ENCODE peak calls at places on chromosomes 3 and 15, in four cellular contexts. Y is HepG2, U is GM12878, P is K562. G is an unnamed sample. For H3K9me3, the result is how much of the 10 kb centered on the place peaks cover.

GRCh38 chr15:22780267-22780666 is 6.2 kb upstream of the NIPA1 start:
- DNase-seq in Y (no peak), U (no peak), P (no peak), G (no peak)

GRCh38 chr3:183984749-183985729 is 32.6 kb downstream of the ABCC5 start:
- DNase-seq in Y (peak), U (no peak), P (no peak), G (no peak)

GRCh38 chr3:177263615-177264365 is 66.5 kb upstream of the TBL1XR1 start:
- DNase-seq in Y (no peak), U (no peak), P (peak), G (no peak)

GRCh38 chr3:29240248-29240647 is 40.6 kb upstream of the RBMS3 start:
- DNase-seq in Y (no peak), U (no peak), P (no peak), G (no peak)

GRCh38 chr3:12175137-12175593 is 16.5 kb upstream of the TIMP4 start:
- DNase-seq in Y (no peak), U (no peak), P (no peak), G (no peak)

GRCh38 chr3:52253314-52254260 is 8.0 kb downstream of the PPM1M start:
- DNase-seq in Y (no peak), U (peak), P (no peak), G (no peak)

GRCh38 chr3:65048151-65048550 is 360.4 kb upstream of the ADAMTS9 start:
- DNase-seq in Y (no peak), U (no peak), P (no peak), G (no peak)

GRCh38 chr3:65831733-65832425 is 206.8 kb downstream of the MAGI1 start:
- DNase-seq in Y (peak), U (no peak), P (no peak), G (no peak)

GRCh38 chr15:85795669-85796305 is 1.1 kb upstream of the KLHL25 start:
- DNase-seq in Y (no peak), U (no peak), P (no peak), G (no peak)

GRCh38 chr3:8911781-8912180 is 51.5 kb downstream of the RAD18 start:
- DNase-seq in Y (no peak), U (no peak), P (no peak), G (no peak)

GRCh38 chr15:81380203-81380602 is 6.2 kb upstream of the TMC3 start:
- DNase-seq in Y (no peak), U (no peak), P (no peak), G (no peak)

GRCh38 chr3:151382671-151383070 is 1.9 kb downstream of the P2RY12 start:
- DNase-seq in Y (no peak), U (no peak), P (no peak), G (no peak)

GRCh38 chr3:93931597-93932229 is 42.0 kb downstream of the PROS1 start:
- DNase-seq in Y (no peak), U (no peak), P (no peak), G (no peak)

GRCh38 chr3:155605571-155605970 is 139.3 kb downstream of the PLCH1 start:
- DNase-seq in Y (peak), U (no peak), P (no peak), G (no peak)

GRCh38 chr3:16033889-16034687 is 140.4 kb upstream of the GALNT15 start:
- DNase-seq in Y (no peak), U (no peak), P (no peak), G (no peak)

GRCh38 chr3:33525232-33525631 is 85.0 kb upstream of the UBP1 start:
- DNase-seq in Y (no peak), U (no peak), P (no peak), G (no peak)

GRCh38 chr3:39191773-39192172 is 622 bp downstream of the XIRP1 start:
- DNase-seq in Y (no peak), U (no peak), P (no peak), G (no peak)

GRCh38 chr15:63232943-63233342 is 43.5 kb downstream of the RAB8B start:
- DNase-seq in Y (no peak), U (no peak), P (no peak), G (no peak)

GRCh38 chr15:33021806-33022389 is 172.6 kb downstream of the FMN1 start:
- DNase-seq in Y (peak), U (no peak), P (peak), G (peak)

GRCh38 chr3:62870321-62870720 is 4.9 kb downstream of the CADPS start:
- DNase-seq in Y (no peak), U (no peak), P (no peak), G (no peak)

DNA sequence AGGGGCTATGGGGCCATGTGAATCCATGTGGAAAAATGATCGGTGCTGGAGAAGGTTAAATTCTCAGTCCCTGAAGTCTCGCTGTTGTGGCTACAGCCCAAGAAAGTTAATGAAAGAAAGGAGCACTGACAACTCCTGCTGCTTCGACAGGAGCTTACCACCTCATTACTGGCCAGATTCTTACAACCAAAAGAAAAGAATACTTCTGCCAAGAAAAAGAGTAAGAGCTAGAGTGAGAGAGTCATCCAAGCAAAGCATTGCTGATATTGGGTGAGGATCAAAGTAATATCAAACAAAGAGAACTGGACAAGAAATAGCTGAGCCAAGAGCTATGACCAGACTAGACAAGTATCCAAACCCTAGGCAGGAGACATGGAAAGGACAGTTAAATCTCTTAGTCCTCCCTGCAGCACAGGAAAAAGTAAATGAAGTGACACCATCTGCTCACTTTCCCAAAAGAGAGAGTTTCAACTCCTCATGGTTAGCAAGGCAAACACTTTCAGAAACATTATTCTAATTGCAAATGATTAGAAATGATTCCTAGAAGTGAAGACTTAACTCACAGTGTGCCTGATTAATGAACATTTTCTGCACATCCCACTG is 348.5 kb upstream of the PLSCR5 start:
- DNase-seq in Y (no peak), U (no peak), P (no peak), G (no peak)
- TF ChIP-seq ATF3 in Y (no peak), U (no peak), P (no peak), G (no peak)

GRCh38 chr3:108951802-108952474 is 1.7 kb downstream of the GUCA1C start:
- DNase-seq in Y (no peak), U (no peak), P (no peak), G (no peak)
- TF ChIP-seq REST in Y (no peak), U (no peak), P (no peak), G (no peak)

GRCh38 chr15:56227315-56227714 is 16.4 kb downstream of the RFX7 start:
- DNase-seq in Y (no peak), U (no peak), P (no peak), G (no peak)

GRCh38 chr15:56225520-56225919 is 18.2 kb downstream of the RFX7 start:
- DNase-seq in Y (no peak), U (no peak), P (no peak), G (no peak)

GRCh38 chr15:56228854-56229253 is 14.8 kb downstream of the RFX7 start:
- DNase-seq in Y (no peak), U (no peak), P (no peak), G (no peak)

GRCh38 chr15:56228352-56228751 is 15.3 kb downstream of the RFX7 start:
- DNase-seq in Y (no peak), U (no peak), P (no peak), G (no peak)

GRCh38 chr15:56227780-56228179 is 15.9 kb downstream of the RFX7 start:
- DNase-seq in Y (no peak), U (no peak), P (no peak), G (no peak)
- H3K9me3 ChIP-seq in Y (under half), U (under half), P (under half), G (under half)

DNA sequence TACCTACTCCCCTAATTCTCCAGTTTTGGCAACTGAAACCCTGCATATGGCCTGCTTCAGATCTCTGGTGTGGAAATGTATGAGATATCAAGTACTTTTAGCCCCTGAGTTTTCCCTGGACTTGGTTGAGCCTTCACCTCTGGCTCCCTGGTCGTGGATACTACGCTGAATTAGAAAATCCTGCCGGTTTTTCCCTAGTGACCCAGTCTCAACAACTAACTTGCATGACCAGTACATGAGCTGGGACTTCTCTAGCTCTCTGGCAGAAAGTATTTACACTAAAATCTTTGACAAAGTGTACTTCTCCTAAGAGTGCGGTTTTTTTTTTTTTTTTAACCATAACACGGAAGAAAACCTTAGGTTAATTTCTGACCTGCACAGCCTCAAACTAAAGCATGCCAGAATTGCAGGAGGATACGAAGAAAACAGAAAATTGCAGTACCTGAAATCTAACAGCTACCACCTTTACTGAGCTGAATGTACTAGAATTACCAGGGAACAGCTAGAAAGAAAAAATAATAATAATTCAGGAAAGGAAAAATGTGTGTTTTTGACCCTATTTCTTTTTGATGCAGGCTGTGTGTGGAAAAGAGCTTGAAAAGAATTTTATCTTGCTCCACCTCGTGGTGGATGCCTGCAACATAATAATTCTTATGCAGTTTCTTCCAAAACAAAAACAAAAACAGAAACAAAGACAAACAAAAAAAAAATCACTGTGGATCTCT is 165.6 kb downstream of the GMNC start:
- DNase-seq in Y (peak), U (no peak), P (no peak), G (peak)
- TF ChIP-seq ATF3 in Y (no peak), U (no peak), P (no peak), G (no peak)

GRCh38 chr15:44535092-44535491 is 1.9 kb upstream of the EIF3J start:
- DNase-seq in Y (no peak), U (no peak), P (no peak), G (no peak)

GRCh38 chr15:44537728-44538240 is 837 bp downstream of the EIF3J start:
- DNase-seq in Y (peak), U (no peak), P (peak), G (no peak)

GRCh38 chr15:44536298-44536961 is 517 bp upstream of the EIF3J start:
- DNase-seq in Y (peak), U (no peak), P (peak), G (peak)

GRCh38 chr15:44536962-44537727 is at the start of gene EIF3J:
- DNase-seq in Y (peak), U (peak), P (peak), G (peak)

GRCh38 chr15:44535509-44536297 is 1.2 kb upstream of the EIF3J start:
- DNase-seq in Y (peak), U (no peak), P (no peak), G (no peak)
- TF ChIP-seq REST in Y (no peak), U (no peak), P (no peak), G (no peak)

G was measured in HCT116.